ENCODE peak calls at places on chromosomes 4 and X, in ten cellular contexts. C is endodermal cell; N is uterus; A is CD8-positive, alpha-beta T cell; K is SK-N-SH; E is psoas muscle; X is tibial artery; S is lower leg skin; P is breast epithelium; F is MG63. Z is an unnamed sample.

GRCh38 chrX:17496407-17496806 is 121.4 kb downstream of the NHS start:
- DNase-seq in C (no peak), N (no peak), A (no peak), K (no peak), E (no peak), X (no peak), S (peak; percentile 17), P (no peak), F (peak; percentile 14), Z (no peak)

GRCh38 chr4:124839786-124840390 is 127.4 kb upstream of the ANKRD50 start:
- DNase-seq in C (no peak), N (no peak), A (no peak), K (no peak), E (no peak), X (no peak), S (no peak), P (no peak), F (no peak), Z (no peak)

GRCh38 chr4:185925910-185926360 is 113.9 kb upstream of the SORBS2 start:
- DNase-seq in C (no peak), N (no peak), A (no peak), K (no peak), E (no peak), X (no peak), S (no peak), P (no peak), F (no peak), Z (no peak)

GRCh38 chrX:15854080-15854655 is 445 bp downstream of the AP1S2 start:
- DNase-seq in C (peak; percentile 85), N (peak; percentile 56), A (peak; percentile 3), K (peak; percentile 85), E (peak; percentile 80), X (peak; percentile 39), S (peak; percentile 16), P (peak; percentile 46), F (peak; percentile 30), Z (no peak)

GRCh38 chrX:30649859-30650258 is 3.4 kb upstream of the GK start:
- DNase-seq in C (no peak), N (no peak), A (no peak), K (no peak), E (no peak), X (no peak), S (no peak), P (no peak), F (no peak), Z (peak; percentile 3)

GRCh38 chr4:37424753-37425152 is 180.2 kb downstream of the NWD2 start:
- DNase-seq in C (no peak), N (no peak), A (no peak), K (no peak), E (no peak), X (no peak), S (no peak), P (no peak), F (no peak), Z (no peak)

GRCh38 chr4:76677571-76678326 is 220.2 kb downstream of the SOWAHB start:
- DNase-seq in C (no peak), N (no peak), A (no peak), K (no peak), E (no peak), X (no peak), S (no peak), P (no peak), F (no peak), Z (no peak)

GRCh38 chr4:46270986-46271596 is 118.8 kb downstream of the GABRA2 start:
- DNase-seq in C (no peak), N (no peak), A (no peak), K (peak; percentile 4), E (no peak), X (no peak), S (no peak), P (no peak), F (no peak), Z (peak; percentile 21)

GRCh38 chr4:128718793-128719192 is 90.7 kb upstream of the JADE1 start:
- DNase-seq in C (no peak), N (no peak), A (no peak), K (no peak), E (no peak), X (no peak), S (no peak), P (no peak), F (no peak), Z (no peak)

GRCh38 chr4:185695743-185696142 is 116.3 kb downstream of the SORBS2 start:
- DNase-seq in C (no peak), N (no peak), A (no peak), K (no peak), E (no peak), X (no peak), S (no peak), P (no peak), F (no peak), Z (no peak)

GRCh38 chr4:55296076-55296475 is 50.0 kb upstream of the SRD5A3 start:
- DNase-seq in C (no peak), N (no peak), A (no peak), K (no peak), E (no peak), X (no peak), S (no peak), P (no peak), F (no peak), Z (no peak)

GRCh38 chr4:80956421-80956820 is 74.1 kb upstream of the BMP3 start:
- DNase-seq in C (no peak), N (no peak), A (no peak), K (no peak), E (no peak), X (no peak), S (no peak), P (no peak), F (no peak), Z (no peak)

GRCh38 chr4:77454858-77455257 is 150.8 kb upstream of the CXCL13 start:
- DNase-seq in C (no peak), N (no peak), A (no peak), K (no peak), E (no peak), X (no peak), S (no peak), P (no peak), F (no peak), Z (no peak)

GRCh38 chr4:17781831-17782287 is 438 bp upstream of the FAM184B start:
- DNase-seq in C (no peak), N (no peak), A (no peak), K (no peak), E (no peak), X (no peak), S (no peak), P (no peak), F (no peak), Z (no peak)

GRCh38 chrX:147912093-147912801 is 528 bp downstream of the FMR1 start:
- DNase-seq in C (peak; percentile 68), N (peak; percentile 29), A (peak; percentile 0), K (peak; percentile 44), E (peak; percentile 57), X (peak; percentile 28), S (peak; percentile 19), P (peak; percentile 49), F (peak; percentile 18), Z (peak; percentile 10)

GRCh38 chrX:40966204-40966820 is 118.9 kb upstream of the USP9X start:
- DNase-seq in C (no peak), N (no peak), A (no peak), K (no peak), E (no peak), X (no peak), S (no peak), P (no peak), F (no peak), Z (no peak)

GRCh38 chr4:83113429-83113786 is 1.1 kb downstream of the PLAC8 start:
- DNase-seq in C (no peak), N (no peak), A (no peak), K (no peak), E (no peak), X (no peak), S (no peak), P (no peak), F (no peak), Z (peak; percentile 35)
- H3K4me3 ChIP-seq in C (no peak overlapping the region), N (no peak overlapping the region), A (peak overlapping the region; percentile 78), K (no peak overlapping the region), E (no peak overlapping the region), X (no peak overlapping the region), S (no peak overlapping the region), P (no peak overlapping the region), F (no peak overlapping the region), Z (peak overlapping the region; percentile 48)

DNA sequence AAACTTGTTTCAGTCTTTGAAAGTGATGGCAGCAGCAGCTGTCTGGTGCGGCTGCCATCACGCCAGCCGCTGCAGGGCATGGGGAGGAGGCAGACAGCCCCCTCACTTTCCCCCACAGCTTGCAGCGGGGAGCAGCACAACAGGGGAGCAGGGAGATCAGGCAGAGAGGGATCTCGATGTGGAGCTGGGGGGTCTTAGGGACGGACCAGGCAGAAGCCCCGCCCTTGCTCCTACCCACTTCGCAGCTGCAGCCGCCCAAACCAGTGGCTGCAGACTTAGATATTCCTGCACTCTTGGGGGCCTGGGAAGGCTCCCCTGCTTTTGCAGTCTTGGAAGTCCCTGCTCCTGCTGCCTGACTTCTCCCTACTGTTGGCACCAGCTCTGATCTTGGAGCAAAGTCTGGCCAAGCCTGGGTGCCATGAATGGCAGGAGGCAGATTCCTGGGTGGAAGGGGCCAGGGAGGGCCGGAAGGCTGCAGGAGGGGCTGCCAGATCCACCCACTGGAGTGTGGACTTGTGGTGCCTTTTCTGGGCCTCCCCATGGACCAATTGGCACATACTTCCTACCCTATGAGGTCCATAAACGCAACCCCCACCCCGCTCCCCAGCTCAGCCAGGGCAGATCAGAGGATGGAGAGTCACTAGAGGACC is 14.0 kb upstream of the MFAP3L start:
- DNase-seq in C (no peak), N (no peak), A (no peak), K (no peak), E (no peak), X (no peak), S (no peak), P (no peak), F (no peak), Z (no peak)
- H3K4me3 ChIP-seq in C (no peak overlapping the region), N (no peak overlapping the region), A (no peak overlapping the region), K (no peak overlapping the region), E (no peak overlapping the region), X (no peak overlapping the region), S (no peak overlapping the region), P (no peak overlapping the region), F (no peak overlapping the region), Z (no peak overlapping the region)

DNA sequence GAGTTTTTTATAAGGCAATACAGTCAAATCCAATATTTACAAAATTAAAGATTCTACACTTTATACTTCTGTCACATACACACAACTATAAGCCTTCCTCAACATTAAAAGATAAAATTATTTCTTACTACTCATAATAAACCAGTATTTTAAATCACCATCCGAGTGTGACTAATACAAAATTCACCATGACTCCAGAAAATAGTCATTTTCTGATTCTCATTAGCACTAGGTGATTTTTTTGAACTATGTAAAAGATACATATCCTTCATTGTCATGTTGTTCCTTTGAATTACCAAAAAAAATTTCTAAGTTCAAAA is 641 bp upstream of the SLC7A11 start:
- DNase-seq in C (no peak), N (no peak), A (no peak), K (no peak), E (no peak), X (no peak), S (no peak), P (no peak), F (no peak), Z (no peak)
- H3K4me3 ChIP-seq in C (peak overlapping the region; percentile 83), N (no peak overlapping the region), A (no peak overlapping the region), K (peak overlapping the region; percentile 49), E (peak overlapping the region; percentile 49), X (peak overlapping the region; percentile 34), S (no peak overlapping the region), P (peak overlapping the region; percentile 19), F (peak overlapping the region; percentile 72), Z (peak overlapping the region; percentile 50)

DNA sequence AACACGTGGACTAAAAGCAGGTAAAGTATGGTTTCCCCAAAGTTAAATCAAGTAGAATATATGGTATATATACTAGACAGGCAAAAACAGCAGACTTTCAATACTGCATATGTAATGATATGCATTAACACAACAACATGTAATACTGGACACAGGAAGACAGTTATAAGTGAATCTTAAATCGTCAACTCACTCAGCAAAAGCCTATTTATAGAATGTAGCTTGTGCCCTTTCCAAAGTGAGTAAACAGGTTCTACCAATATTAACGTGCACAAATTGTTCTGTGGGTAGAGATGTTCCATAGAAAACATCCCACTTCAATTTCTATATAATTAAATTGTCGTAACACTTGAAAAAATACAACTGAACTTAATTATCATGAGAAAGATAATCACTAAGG is 30.6 kb downstream of the FAM241A start:
- DNase-seq in C (no peak), N (no peak), A (no peak), K (no peak), E (no peak), X (no peak), S (no peak), P (no peak), F (no peak), Z (no peak)
- H3K4me3 ChIP-seq in C (no peak overlapping the region), N (no peak overlapping the region), A (no peak overlapping the region), K (no peak overlapping the region), E (peak overlapping the region; percentile 11), X (no peak overlapping the region), S (no peak overlapping the region), P (no peak overlapping the region), F (no peak overlapping the region), Z (no peak overlapping the region)